ENCODE peak calls at places on chromosomes 11 and 22, in four cellular contexts. Y is H54, S is SK-N-SH, K is fibroblast of villous mesenchyme. L is an unnamed sample.

GRCh38 chr11:34223021-34223813 is 117.8 kb downstream of the NAT10 start:
- DNase-seq in Y (no peak), S (no peak), K (peak; percentile 94), L (no peak)

GRCh38 chr22:42994917-42995562 is 19.9 kb downstream of the PACSIN2 start:
- DNase-seq in Y (no peak), S (no peak), K (peak; percentile 95), L (no peak)

GRCh38 chr11:19985106-19985505 is 175.2 kb downstream of the DBX1 start:
- DNase-seq in Y (no peak), S (no peak), K (peak; percentile 30), L (no peak)

GRCh38 chr11:82864268-82864667 is 36.0 kb downstream of the PRCP start:
- DNase-seq in Y (peak; percentile 50), S (peak; percentile 54), K (peak; percentile 87), L (peak; percentile 11)

GRCh38 chr22:30947821-30948454 is 20.6 kb downstream of the MORC2 start:
- DNase-seq in Y (no peak), S (peak; percentile 38), K (peak; percentile 76), L (no peak)

GRCh38 chr11:13304655-13305340 is 27.2 kb downstream of the BMAL1 start:
- DNase-seq in Y (no peak), S (no peak), K (no peak), L (no peak)

GRCh38 chr11:83280256-83280655 is 5.9 kb downstream of the CCDC90B start:
- DNase-seq in Y (no peak), S (no peak), K (no peak), L (no peak)

GRCh38 chr11:118618991-118619375 is 11.6 kb downstream of the PHLDB1 start:
- DNase-seq in Y (no peak), S (no peak), K (peak; percentile 88), L (no peak)

GRCh38 chr22:33659423-33659822 is 260.9 kb downstream of the LARGE1 start:
- DNase-seq in Y (no peak), S (no peak), K (peak; percentile 2), L (no peak)

GRCh38 chr22:19663821-19664325 is 50.4 kb upstream of the SEPTIN5 start:
- DNase-seq in Y (no peak), S (peak; percentile 85), K (peak; percentile 44), L (no peak)

GRCh38 chr22:48488149-48488551 is 1339.5 kb downstream of the BRD1 start:
- DNase-seq in Y (no peak), S (peak; percentile 23), K (no peak), L (no peak)

GRCh38 chr11:62539238-62539925 is 7.2 kb downstream of the AHNAK start:
- DNase-seq in Y (peak; percentile 83), S (peak; percentile 81), K (peak; percentile 90), L (no peak)

GRCh38 chr11:12888525-12889158 is 120.5 kb upstream of the RASSF10 start:
- DNase-seq in Y (peak; percentile 32), S (peak; percentile 76), K (peak; percentile 95), L (peak; percentile 65)

GRCh38 chr11:125083312-125084056 is 20.4 kb downstream of the SLC37A2 start:
- DNase-seq in Y (no peak), S (no peak), K (no peak), L (no peak)

GRCh38 chr22:20569059-20570058 is 61.9 kb downstream of the MED15 start:
- DNase-seq in Y (peak; percentile 87), S (no peak), K (peak; percentile 98), L (no peak)

GRCh38 chr11:20672575-20672974 is 3.2 kb downstream of the NELL1 start:
- DNase-seq in Y (no peak), S (peak; percentile 50), K (no peak), L (no peak)

GRCh38 chr11:70090989-70091388 is 12.9 kb downstream of the ANO1 start:
- DNase-seq in Y (no peak), S (no peak), K (no peak), L (no peak)

GRCh38 chr11:12765428-12765827 is 91.2 kb downstream of the TEAD1 start:
- DNase-seq in Y (no peak), S (no peak), K (peak; percentile 74), L (no peak)

GRCh38 chr11:68852628-68853027 is 10.9 kb upstream of the CPT1A start:
- DNase-seq in Y (no peak), S (no peak), K (no peak), L (no peak)

GRCh38 chr22:37848587-37849088 is 581 bp upstream of the EIF3L start:
- DNase-seq in Y (no peak), S (peak; percentile 43), K (peak; percentile 58), L (no peak)

GRCh38 chr11:57805780-57806179 is 44.2 kb downstream of the CTNND1 start:
- DNase-seq in Y (no peak), S (no peak), K (no peak), L (no peak)

GRCh38 chr22:37023743-37024338 is 4.3 kb downstream of the MPST start:
- DNase-seq in Y (no peak), S (no peak), K (no peak), L (no peak)

GRCh38 chr11:2202071-2202899 is 30.7 kb upstream of the TH start:
- DNase-seq in Y (no peak), S (peak; percentile 19), K (no peak), L (no peak)

GRCh38 chr11:106077609-106078517 is at the start of gene AASDHPPT:
- DNase-seq in Y (no peak), S (peak; percentile 24), K (peak; percentile 61), L (no peak)

GRCh38 chr11:2534131-2534956 is 89.5 kb downstream of the KCNQ1 start:
- DNase-seq in Y (peak; percentile 98), S (no peak), K (no peak), L (no peak)

GRCh38 chr11:8863838-8864237 is 47.2 kb upstream of the AKIP1 start:
- DNase-seq in Y (peak; percentile 42), S (no peak), K (peak; percentile 73), L (no peak)